ENCODE peak calls at places on chromosomes 6 and 20, in four cellular contexts. X, A, V and U are unnamed samples. For H3K9me3, the result is how much of the 10 kb centered on the place peaks cover.

GRCh38 chr20:58405504-58406291 is 16.7 kb downstream of the VAPB start:
- DNase-seq in X (no peak), A (peak), V (no peak), U (no peak)

GRCh38 chr20:21099653-21100589 is 6.2 kb downstream of the LINC00237 start:
- DNase-seq in X (peak), A (peak), V (no peak), U (peak)

GRCh38 chr6:155303361-155303870 is 10.9 kb downstream of the TFB1M start:
- DNase-seq in V (no peak), A (peak), X (no peak), U (no peak)

GRCh38 chr20:2849529-2849928 is 9.0 kb downstream of the VPS16 start:
- DNase-seq in A (no peak), V (no peak), X (no peak), U (no peak)

GRCh38 chr20:53776858-53777257 is 183.2 kb upstream of the ZNF217 start:
- DNase-seq in X (no peak), V (no peak), A (no peak), U (no peak)

GRCh38 chr20:45405566-45406259 is 2.4 kb upstream of the DBNDD2 start:
- DNase-seq in V (peak), A (peak), X (peak), U (no peak)

GRCh38 chr6:4401408-4402367 is 266.3 kb upstream of the ECI2 start:
- DNase-seq in X (no peak), V (no peak), A (no peak), U (no peak)

GRCh38 chr6:37399795-37400490 is 33.1 kb upstream of the CMTR1 start:
- DNase-seq in A (no peak), V (no peak), X (no peak), U (no peak)

GRCh38 chr6:20056350-20056992 is 155.8 kb downstream of the MBOAT1 start:
- DNase-seq in V (peak), X (no peak), A (peak), U (peak)

GRCh38 chr6:166676270-166676860 is 49.3 kb upstream of the RPS6KA2 start:
- DNase-seq in A (no peak), V (no peak), X (no peak), U (no peak)

GRCh38 chr20:23448167-23448566 is 4.5 kb downstream of the CST11 start:
- DNase-seq in V (no peak), X (no peak), A (no peak), U (no peak)

GRCh38 chr20:14955396-14955795 is 618.0 kb upstream of the FLRT3 start:
- DNase-seq in V (no peak), A (no peak), X (no peak), U (no peak)

GRCh38 chr20:48057251-48057650 is 272.0 kb upstream of the SULF2 start:
- DNase-seq in X (no peak), A (no peak), V (no peak), U (no peak)

GRCh38 chr6:55293116-55293515 is 34.2 kb upstream of the GFRAL start:
- DNase-seq in X (no peak), A (peak), V (no peak), U (peak)

GRCh38 chr6:107543567-107543966 is 53.6 kb downstream of the SOBP start:
- DNase-seq in V (no peak), A (no peak), X (no peak), U (no peak)

GRCh38 chr6:83853178-83853967 is at the start of gene RIPPLY2:
- DNase-seq in X (peak), V (peak), A (peak), U (no peak)

GRCh38 chr20:34573541-34573940 is 15.0 kb downstream of the MAP1LC3A start:
- DNase-seq in V (no peak), X (no peak), A (no peak), U (no peak)

GRCh38 chr6:142300758-142301251 is 1.0 kb upstream of the ADGRG6 start:
- DNase-seq in X (peak), V (peak), A (peak), U (no peak)

GRCh38 chr6:82783587-82784253 is 281.9 kb downstream of the UBE3D start:
- DNase-seq in X (peak), A (no peak), V (no peak), U (no peak)

GRCh38 chr6:107764684-107765460 is 59.2 kb downstream of the SCML4 start:
- DNase-seq in A (no peak), X (no peak), V (no peak), U (no peak)

GRCh38 chr6:83313880-83314279 is 117.0 kb downstream of the ME1 start:
- DNase-seq in X (no peak), V (no peak), A (no peak), U (no peak)

GRCh38 chr20:17809714-17810631 is 110.2 kb downstream of the BANF2 start:
- DNase-seq in A (peak), X (no peak), V (no peak), U (no peak)

GRCh38 chr6:16766043-16766521 is 4.8 kb upstream of the ATXN1 start:
- DNase-seq in X (no peak), V (no peak), A (peak), U (peak)

GRCh38 chr6:165847407-165848098 is 184.5 kb upstream of the PDE10A start:
- DNase-seq in V (no peak), X (no peak), A (peak), U (peak)

GRCh38 chr20:51193066-51193772 is 170.3 kb upstream of the KCNG1 start:
- DNase-seq in A (peak), X (no peak), V (no peak), U (no peak)

GRCh38 chr20:62778058-62778457 is 18.2 kb upstream of the MRGBP start:
- DNase-seq in X (no peak), A (no peak), V (no peak), U (no peak)

GRCh38 chr20:11411765-11412164 is 505.9 kb upstream of the BTBD3 start:
- DNase-seq in X (peak), A (no peak), V (no peak), U (no peak)

GRCh38 chr6:63307581-63308246 is 12.1 kb downstream of the LGSN start:
- DNase-seq in X (no peak), V (no peak), A (peak), U (peak)

GRCh38 chr20:4059631-4060030 is 44.3 kb upstream of the RNF24 start:
- DNase-seq in X (no peak), V (no peak), A (no peak), U (no peak)

GRCh38 chr20:45367126-45367525 is 4.2 kb downstream of the SYS1 start:
- DNase-seq in X (no peak), A (no peak), V (no peak), U (no peak)

GRCh38 chr20:60203451-60203850 is 245.2 kb downstream of the CDH26 start:
- DNase-seq in X (no peak), V (no peak), A (no peak), U (no peak)

GRCh38 chr20:34074101-34074760 is 37.8 kb downstream of the EIF2S2 start:
- DNase-seq in A (peak), V (no peak), X (no peak), U (peak)

GRCh38 chr20:30489604-30490003 is 767.9 kb upstream of the DEFB115 start:
- DNase-seq in V (no peak), X (no peak), A (no peak), U (no peak)
- H3K9me3 ChIP-seq in V (under half), X (half or more), A (under half), U (under half)

DNA sequence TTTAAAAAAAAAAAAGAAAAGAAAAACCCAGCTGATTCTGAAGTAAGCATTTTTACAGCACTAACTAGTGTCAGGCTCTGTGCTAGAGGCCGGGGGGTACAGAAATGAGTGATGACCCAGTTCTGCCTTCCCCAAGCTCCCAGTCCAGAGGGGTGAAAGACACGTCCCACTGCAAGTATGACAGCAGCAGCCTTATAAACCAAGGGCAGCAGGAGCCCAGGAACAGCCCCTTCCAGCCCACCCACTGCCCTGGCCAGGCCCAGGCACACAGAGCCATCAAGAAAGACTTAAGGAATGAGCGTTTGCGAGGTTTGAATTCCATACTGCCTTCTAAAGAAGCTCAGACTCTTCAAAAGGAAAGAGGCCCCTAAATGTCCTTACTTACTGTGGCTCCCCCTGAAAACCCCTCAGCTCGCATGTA is 10.1 kb downstream of the TRERF1 start:
- DNase-seq in X (peak), A (peak), V (peak), U (peak)
- H2BK12ac ChIP-seq in X (no peak), A (peak), V (no peak), U (peak)

GRCh38 chr6:136059308-136059707 is 190.8 kb downstream of the MTFR2 start:
- DNase-seq in A (no peak), X (no peak), V (no peak), U (no peak)
- H3K14ac ChIP-seq in A (no peak), X (no peak), V (no peak), U (no peak)

GRCh38 chr6:75206338-75207210 is 721 bp upstream of the COL12A1 start:
- DNase-seq in V (peak), A (peak), X (no peak), U (no peak)
- H3K9me3 ChIP-seq in V (under half), A (under half), X (under half), U (under half)

DNA sequence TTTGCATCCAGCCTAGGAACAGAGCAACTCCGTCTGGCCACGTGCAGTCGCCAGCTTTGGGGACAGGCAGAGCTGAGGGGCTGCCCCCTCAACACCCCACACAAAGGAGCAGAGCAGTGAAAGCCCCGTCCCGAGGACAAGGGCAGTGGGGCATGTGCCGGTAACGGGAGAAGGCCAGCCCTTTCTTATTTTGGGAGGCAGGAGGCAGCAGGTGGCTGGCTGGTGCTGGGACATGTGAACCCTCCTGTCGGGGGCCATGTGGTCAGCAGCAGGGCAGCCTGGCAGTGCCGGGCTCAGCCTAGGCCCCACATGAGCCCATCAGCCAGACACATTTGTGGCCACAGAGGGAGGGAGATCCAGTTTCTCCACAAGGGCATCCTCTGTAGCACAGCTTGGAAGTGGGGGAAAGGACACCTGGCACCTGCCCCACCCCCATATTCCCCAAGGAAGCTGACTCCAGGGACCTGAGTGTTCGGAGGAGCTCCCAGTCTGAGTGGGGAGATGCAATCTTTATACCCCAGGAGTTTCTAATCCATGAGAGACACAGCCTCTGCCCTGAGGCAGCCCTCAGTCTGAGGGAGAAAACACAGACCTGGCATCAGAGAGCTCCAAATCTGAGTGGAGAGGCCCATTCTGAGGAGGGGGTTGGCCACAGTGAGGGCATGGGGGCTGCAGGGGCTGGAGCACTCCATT is 137.6 kb downstream of the MRPL14 start:
- DNase-seq in X (no peak), V (no peak), A (no peak), U (no peak)
- H2BK12ac ChIP-seq in X (no peak), V (peak), A (peak), U (no peak)

GRCh38 chr20:40689943-40690835 is 1.2 kb upstream of the MAFB start:
- DNase-seq in A (peak), V (peak), X (peak), U (peak)
- H3K14ac ChIP-seq in A (no peak), V (peak), X (no peak), U (peak)

GRCh38 chr6:24807584-24807983 is 8.9 kb upstream of the ARMH2 start:
- DNase-seq in V (no peak), A (no peak), X (no peak), U (no peak)
- H3K9me3 ChIP-seq in V (under half), A (under half), X (under half), U (under half)

GRCh38 chr6:2141644-2142290 is 103.6 kb downstream of the GMDS start:
- DNase-seq in X (no peak), A (no peak), V (no peak), U (no peak)
- H2BK12ac ChIP-seq in X (no peak), A (no peak), V (no peak), U (peak)